ENCODE peak calls at places on chromosomes 12 and 14, in six cellular contexts. A is GM04503, L is RCC 7860, V is K562, K is right cardiac atrium, I is globus pallidus. Z is an unnamed sample.

GRCh38 chr14:65847065-65847847 is 434.7 kb downstream of the FUT8 start:
- DNase-seq in A (no peak), L (no peak), V (peak), K (no peak), I (no peak), Z (peak)

GRCh38 chr12:91182664-91183455 is at the start of gene DCN:
- DNase-seq in A (no peak), L (no peak), V (no peak), K (no peak), I (no peak), Z (no peak)

GRCh38 chr14:67477926-67478915 is 10.3 kb downstream of the TMEM229B start:
- DNase-seq in A (no peak), L (no peak), V (no peak), K (no peak), I (no peak), Z (no peak)

GRCh38 chr14:31969371-31969770 is 107.7 kb upstream of the ARHGAP5 start:
- DNase-seq in A (no peak), L (no peak), V (no peak), K (no peak), I (no peak), Z (no peak)

GRCh38 chr12:19244312-19244711 is 114.8 kb downstream of the PLEKHA5 start:
- DNase-seq in A (no peak), L (no peak), V (no peak), K (no peak), I (no peak), Z (no peak)

GRCh38 chr12:50082644-50083043 is 2.5 kb upstream of the SMARCD1 start:
- DNase-seq in A (no peak), L (no peak), V (no peak), K (no peak), I (no peak), Z (no peak)

GRCh38 chr14:26841920-26842741 is 244.3 kb upstream of the NOVA1 start:
- DNase-seq in A (peak), L (peak), V (peak), K (peak), I (no peak), Z (no peak)

GRCh38 chr12:19130224-19131019 is 889 bp downstream of the PLEKHA5 start:
- DNase-seq in A (no peak), L (peak), V (peak), K (peak), I (peak), Z (no peak)

GRCh38 chr14:26088260-26088659 is 509.6 kb downstream of the NOVA1 start:
- DNase-seq in A (no peak), L (no peak), V (no peak), K (no peak), I (no peak), Z (no peak)

GRCh38 chr12:44618960-44619359 is 257.2 kb downstream of the NELL2 start:
- DNase-seq in A (no peak), L (no peak), V (no peak), K (no peak), I (no peak), Z (no peak)

GRCh38 chr12:108603743-108604142 is 5.9 kb upstream of the TMEM119 start:
- DNase-seq in A (no peak), L (no peak), V (no peak), K (no peak), I (no peak), Z (no peak)

GRCh38 chr14:50089213-50089612 is 27.2 kb downstream of the VCPKMT start:
- DNase-seq in A (no peak), L (no peak), V (peak), K (no peak), I (no peak), Z (no peak)

GRCh38 chr12:109276160-109276559 is 32.9 kb downstream of the FOXN4 start:
- DNase-seq in A (no peak), L (no peak), V (no peak), K (no peak), I (no peak), Z (no peak)

GRCh38 chr12:131892711-131893604 is 1.5 kb upstream of the ULK1 start:
- DNase-seq in A (no peak), L (no peak), V (no peak), K (no peak), I (no peak), Z (no peak)

GRCh38 chr12:108125073-108125472 is 4.0 kb upstream of the WSCD2 start:
- DNase-seq in A (no peak), L (no peak), V (no peak), K (no peak), I (no peak), Z (no peak)

GRCh38 chr14:82565825-82566224 is 1032.2 kb upstream of the SEL1L start:
- DNase-seq in A (no peak), L (no peak), V (no peak), K (no peak), I (no peak), Z (no peak)

GRCh38 chr12:118050972-118051910 is 9.7 kb downstream of the WSB2 start:
- DNase-seq in A (no peak), L (no peak), V (no peak), K (no peak), I (no peak), Z (no peak)

GRCh38 chr14:65824285-65824977 is 411.9 kb downstream of the FUT8 start:
- DNase-seq in A (peak), L (peak), V (peak), K (peak), I (peak), Z (peak)

GRCh38 chr12:71661977-71662522 is 1.6 kb downstream of the ZFC3H1 start:
- DNase-seq in A (peak), L (no peak), V (no peak), K (no peak), I (no peak), Z (no peak)

GRCh38 chr14:50342211-50343080 is 30.3 kb downstream of the DMAC2L start:
- DNase-seq in A (no peak), L (peak), V (peak), K (peak), I (peak), Z (no peak)

GRCh38 chr14:100304825-100305445 is 1.3 kb downstream of the SLC25A29 start:
- DNase-seq in A (no peak), L (no peak), V (peak), K (peak), I (peak), Z (no peak)

GRCh38 chr14:50631408-50631821 is 36.7 kb downstream of the SAV1 start:
- DNase-seq in A (no peak), L (no peak), V (no peak), K (no peak), I (no peak), Z (no peak)

GRCh38 chr14:104392396-104393198 is 187.0 kb upstream of the C14orf180 start:
- DNase-seq in A (no peak), L (no peak), V (no peak), K (no peak), I (no peak), Z (no peak)

GRCh38 chr12:55607821-55608602 is 28.7 kb upstream of the OR10P1 start:
- DNase-seq in A (no peak), L (no peak), V (no peak), K (no peak), I (no peak), Z (no peak)

GRCh38 chr12:123591702-123592481 is 7.5 kb downstream of the TMED2 start:
- DNase-seq in A (no peak), L (no peak), V (no peak), K (no peak), I (no peak), Z (no peak)

GRCh38 chr12:30973171-30973570 is 46.6 kb downstream of the TSPAN11 start:
- DNase-seq in A (no peak), L (no peak), V (no peak), K (no peak), I (no peak), Z (no peak)

GRCh38 chr14:99821519-99822165 is 28.4 kb downstream of the EML1 start:
- DNase-seq in A (peak), L (peak), V (peak), K (no peak), I (no peak), Z (no peak)

GRCh38 chr14:93788557-93789365 is 476 bp upstream of the PRIMA1 start:
- DNase-seq in A (no peak), L (no peak), V (no peak), K (peak), I (peak), Z (no peak)

Z was measured in effector CD4-positive, alpha-beta T cell.